ENCODE peak calls at places on chromosomes 4 and X, in five cellular contexts. R, P, D, M and L are unnamed samples.

GRCh38 chr4:88040707-88041106 is 33.3 kb downstream of the PKD2 start:
- DNase-seq in R (no peak), P (no peak), D (no peak), M (no peak), L (no peak)

GRCh38 chr4:5812506-5813229 is 80.2 kb downstream of the CRMP1 start:
- DNase-seq in R (no peak), P (peak), D (peak), M (peak), L (peak)

GRCh38 chr4:124278477-124278876 is 434.1 kb downstream of the ANKRD50 start:
- DNase-seq in R (no peak), P (peak), D (peak), M (no peak), L (peak)

GRCh38 chr4:76782837-76783236 is 115.1 kb downstream of the SOWAHB start:
- DNase-seq in R (no peak), P (peak), D (peak), M (no peak), L (peak)

GRCh38 chr4:37885496-37885895 is 5.4 kb upstream of the TBC1D1 start:
- DNase-seq in R (no peak), P (no peak), D (peak), M (no peak), L (no peak)

GRCh38 chr4:1043658-1044468 is 32.4 kb downstream of the FGFRL1 start:
- DNase-seq in R (peak), P (peak), D (peak), M (peak), L (peak)

GRCh38 chrX:129653985-129654651 is 638 bp downstream of the APLN start:
- DNase-seq in R (no peak), P (no peak), D (no peak), M (no peak), L (peak)

GRCh38 chr4:140061194-140061593 is 92.8 kb downstream of the MAML3 start:
- DNase-seq in R (no peak), P (no peak), D (peak), M (no peak), L (peak)

GRCh38 chrX:320126-320783 is 1.7 kb upstream of the GTPBP6 start:
- DNase-seq in R (no peak), P (no peak), D (peak), M (no peak), L (peak)
- H3K23ac ChIP-seq in R (no peak), P (peak), D (peak), M (no peak), L (peak)

DNA sequence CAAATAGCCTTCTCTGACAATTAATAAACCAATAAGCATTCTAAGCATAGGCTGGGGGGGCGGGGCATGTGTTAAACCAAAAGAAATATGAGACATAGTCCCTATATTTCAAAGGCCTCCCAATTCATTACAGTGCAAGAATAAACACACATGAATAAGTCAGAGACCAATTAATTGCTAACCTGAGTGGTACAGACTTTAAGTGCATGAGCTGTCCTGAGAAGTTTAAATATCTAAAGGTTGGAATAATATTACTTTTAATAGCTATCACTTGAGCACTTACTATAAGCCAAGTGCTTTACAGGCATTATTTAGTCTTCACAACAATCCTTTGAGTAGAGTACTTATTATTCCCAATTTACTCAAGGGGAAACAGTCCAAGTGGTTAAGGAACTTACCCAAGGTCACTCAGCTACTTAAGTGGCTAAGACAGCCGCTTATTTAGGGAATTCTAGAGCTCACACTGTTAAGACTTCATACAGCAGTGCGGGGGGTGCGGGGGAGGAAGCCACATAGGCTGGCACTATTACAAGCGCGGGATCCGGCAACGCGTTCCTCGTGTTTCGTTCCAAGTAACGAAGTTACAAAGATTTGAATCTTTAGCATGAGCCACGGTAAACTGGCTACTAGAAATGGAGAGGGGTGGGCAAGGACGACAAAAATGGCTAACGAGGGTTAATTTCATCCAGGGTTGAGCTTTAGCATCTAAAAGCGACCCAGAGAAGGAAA is 1.4 kb downstream of the THOC2 start:
- DNase-seq in R (no peak), P (peak), D (peak), M (no peak), L (peak)
- H3K4ac ChIP-seq in R (no peak), P (no peak), D (peak), M (no peak), L (no peak)

DNA sequence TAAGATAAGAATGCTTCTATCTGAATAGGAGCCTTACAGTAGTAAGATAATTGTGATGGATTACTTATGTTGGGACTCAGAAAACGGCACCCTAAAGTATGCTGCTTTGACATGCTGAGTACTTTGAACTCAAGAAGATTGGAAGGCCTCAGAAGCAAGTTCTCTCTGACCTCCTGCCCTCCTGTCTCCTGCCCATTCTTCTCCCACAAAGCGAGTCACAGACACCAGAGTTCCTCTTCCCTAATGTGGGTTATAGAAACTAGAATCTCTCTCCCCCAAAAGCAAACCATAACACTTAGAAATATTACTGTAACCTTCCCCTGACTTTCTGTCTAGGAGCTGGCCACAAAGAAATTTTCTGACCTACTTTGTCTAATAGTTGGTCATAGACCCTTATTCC is 76.5 kb downstream of the DDIT4L start:
- DNase-seq in R (no peak), P (no peak), D (no peak), M (no peak), L (no peak)
- H2BK15ac ChIP-seq in R (no peak), P (peak), D (no peak), M (no peak), L (no peak)

DNA sequence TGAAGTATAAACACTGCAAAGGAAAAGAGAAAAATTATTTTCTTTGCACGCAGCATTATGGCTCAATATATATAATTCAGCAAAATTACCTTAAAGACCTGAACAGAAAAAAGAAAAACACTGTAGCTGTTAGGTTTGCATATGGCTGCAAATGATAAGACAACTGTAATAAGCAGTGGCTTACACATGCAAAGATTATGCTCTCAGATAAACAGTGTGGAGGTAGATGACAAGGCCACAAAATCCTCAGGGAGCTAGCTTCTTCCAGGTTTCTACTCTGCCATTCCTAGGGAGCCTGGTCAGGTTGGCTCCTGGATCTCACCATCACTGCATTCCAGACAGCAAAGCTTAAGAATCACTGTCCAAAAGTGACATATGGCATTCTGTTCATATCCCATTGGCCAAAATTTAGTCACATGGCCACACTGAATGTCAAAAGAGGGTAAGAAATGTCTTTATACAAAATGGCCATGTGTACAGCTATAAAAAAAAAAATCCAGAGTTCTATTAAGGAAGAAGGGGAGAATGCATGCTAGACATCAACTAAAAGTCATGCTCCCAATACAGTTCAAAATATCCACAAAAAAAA is 195.2 kb upstream of the SLC7A11 start:
- DNase-seq in R (no peak), P (no peak), D (no peak), M (no peak), L (no peak)
- H3K23ac ChIP-seq in R (no peak), P (no peak), D (no peak), M (no peak), L (no peak)